ENCODE peak calls at places on chromosomes 11 and 22, in six cellular contexts. One of them, this sample, is unnamed.

GRCh38 chr11:87743002-87743401 is 432.2 kb downstream of the RAB38 start:
- DNase-seq in NCI-H774: no peak
- DNase-seq in GM04504: no peak
- DNase-seq in smooth muscle cell of the brain vasculature: no peak
- DNase-seq in fibroblast of pulmonary artery: no peak
- DNase-seq in trophoblast cell: no peak
- DNase-seq in this sample: peak

GRCh38 chr11:99952816-99953215 is 734.3 kb upstream of the ARHGAP42 start:
- DNase-seq in NCI-H774: no peak
- DNase-seq in GM04504: no peak
- DNase-seq in smooth muscle cell of the brain vasculature: no peak
- DNase-seq in fibroblast of pulmonary artery: peak
- DNase-seq in trophoblast cell: peak
- DNase-seq in this sample: no peak

GRCh38 chr11:117519170-117519569 is 191.5 kb downstream of the CEP164 start:
- DNase-seq in NCI-H774: no peak
- DNase-seq in GM04504: no peak
- DNase-seq in smooth muscle cell of the brain vasculature: no peak
- DNase-seq in fibroblast of pulmonary artery: no peak
- DNase-seq in trophoblast cell: peak
- DNase-seq in this sample: no peak

GRCh38 chr11:8070417-8071101 is 10.5 kb upstream of the TUB start:
- DNase-seq in NCI-H774: no peak
- DNase-seq in GM04504: no peak
- DNase-seq in smooth muscle cell of the brain vasculature: no peak
- DNase-seq in fibroblast of pulmonary artery: peak
- DNase-seq in trophoblast cell: peak
- DNase-seq in this sample: peak

GRCh38 chr11:10350341-10350740 is 45.5 kb downstream of the ADM start:
- DNase-seq in NCI-H774: no peak
- DNase-seq in GM04504: no peak
- DNase-seq in smooth muscle cell of the brain vasculature: no peak
- DNase-seq in fibroblast of pulmonary artery: peak
- DNase-seq in trophoblast cell: peak
- DNase-seq in this sample: no peak

GRCh38 chr22:49929553-49929979 is 11.1 kb downstream of the CRELD2 start:
- DNase-seq in NCI-H774: no peak
- DNase-seq in GM04504: no peak
- DNase-seq in smooth muscle cell of the brain vasculature: no peak
- DNase-seq in fibroblast of pulmonary artery: peak
- DNase-seq in trophoblast cell: peak
- DNase-seq in this sample: peak

GRCh38 chr11:34830648-34831047 is 85.5 kb downstream of the APIP start:
- DNase-seq in NCI-H774: no peak
- DNase-seq in GM04504: no peak
- DNase-seq in smooth muscle cell of the brain vasculature: no peak
- DNase-seq in fibroblast of pulmonary artery: peak
- DNase-seq in trophoblast cell: no peak
- DNase-seq in this sample: no peak

GRCh38 chr11:45162064-45162375 is 15.6 kb downstream of the PRDM11 start:
- DNase-seq in NCI-H774: no peak
- DNase-seq in GM04504: no peak
- DNase-seq in smooth muscle cell of the brain vasculature: no peak
- DNase-seq in fibroblast of pulmonary artery: no peak
- DNase-seq in trophoblast cell: no peak
- DNase-seq in this sample: no peak

GRCh38 chr22:38417252-38418060 is 37.5 kb downstream of the KCNJ4 start:
- DNase-seq in NCI-H774: no peak
- DNase-seq in GM04504: no peak
- DNase-seq in smooth muscle cell of the brain vasculature: no peak
- DNase-seq in fibroblast of pulmonary artery: no peak
- DNase-seq in trophoblast cell: no peak
- DNase-seq in this sample: no peak

GRCh38 chr11:121372671-121373429 is 79.3 kb upstream of the SORL1 start:
- DNase-seq in NCI-H774: no peak
- DNase-seq in GM04504: no peak
- DNase-seq in smooth muscle cell of the brain vasculature: no peak
- DNase-seq in fibroblast of pulmonary artery: no peak
- DNase-seq in trophoblast cell: no peak
- DNase-seq in this sample: no peak